ENCODE peak calls at places on chromosomes 12 and 14, in ten cellular contexts. One of them, this sample, is unnamed. For H3K4me1, the result is how much of the 10 kb centered on the place peaks cover.

GRCh38 chr14:76770521-76771431 is 9.5 kb downstream of the VASH1 start:
- DNase-seq in testis: no peak
- DNase-seq in neural progenitor cell: no peak
- DNase-seq in mammary epithelial cell: no peak
- DNase-seq in RWPE2: peak
- DNase-seq in left ventricle myocardium inferior: no peak
- DNase-seq in hepatocyte: no peak
- DNase-seq in tibial artery: no peak
- DNase-seq in psoas muscle: no peak
- DNase-seq in HCT116: no peak
- DNase-seq in this sample: no peak

GRCh38 chr12:69935651-69936100 is 110.6 kb downstream of the MYRFL start:
- DNase-seq in testis: no peak
- DNase-seq in neural progenitor cell: no peak
- DNase-seq in mammary epithelial cell: no peak
- DNase-seq in RWPE2: no peak
- DNase-seq in left ventricle myocardium inferior: no peak
- DNase-seq in hepatocyte: no peak
- DNase-seq in tibial artery: no peak
- DNase-seq in psoas muscle: no peak
- DNase-seq in HCT116: no peak
- DNase-seq in this sample: no peak

GRCh38 chr12:132700212-132700913 is 10.3 kb upstream of the PGAM5 start:
- DNase-seq in testis: no peak
- DNase-seq in neural progenitor cell: no peak
- DNase-seq in mammary epithelial cell: no peak
- DNase-seq in RWPE2: no peak
- DNase-seq in left ventricle myocardium inferior: no peak
- DNase-seq in hepatocyte: no peak
- DNase-seq in tibial artery: no peak
- DNase-seq in psoas muscle: no peak
- DNase-seq in HCT116: no peak
- DNase-seq in this sample: no peak

GRCh38 chr14:61460853-61461611 is 139.7 kb downstream of the PRKCH start:
- DNase-seq in testis: peak
- DNase-seq in neural progenitor cell: no peak
- DNase-seq in mammary epithelial cell: peak
- DNase-seq in RWPE2: peak
- DNase-seq in left ventricle myocardium inferior: no peak
- DNase-seq in hepatocyte: no peak
- DNase-seq in tibial artery: no peak
- DNase-seq in psoas muscle: no peak
- DNase-seq in HCT116: no peak
- DNase-seq in this sample: no peak

GRCh38 chr12:16358896-16359295 is 11.5 kb downstream of the MGST1 start:
- DNase-seq in testis: no peak
- DNase-seq in neural progenitor cell: no peak
- DNase-seq in mammary epithelial cell: no peak
- DNase-seq in RWPE2: no peak
- DNase-seq in left ventricle myocardium inferior: no peak
- DNase-seq in hepatocyte: no peak
- DNase-seq in tibial artery: no peak
- DNase-seq in psoas muscle: no peak
- DNase-seq in HCT116: no peak
- DNase-seq in this sample: no peak

GRCh38 chr14:39668449-39668848 is 236.2 kb upstream of the FBXO33 start:
- DNase-seq in testis: no peak
- DNase-seq in neural progenitor cell: no peak
- DNase-seq in mammary epithelial cell: no peak
- DNase-seq in RWPE2: no peak
- DNase-seq in left ventricle myocardium inferior: no peak
- DNase-seq in hepatocyte: no peak
- DNase-seq in tibial artery: no peak
- DNase-seq in psoas muscle: no peak
- DNase-seq in HCT116: no peak
- DNase-seq in this sample: no peak

GRCh38 chr12:46430340-46430948 is 57.9 kb upstream of the SLC38A2 start:
- DNase-seq in testis: no peak
- DNase-seq in neural progenitor cell: no peak
- DNase-seq in mammary epithelial cell: peak
- DNase-seq in RWPE2: no peak
- DNase-seq in left ventricle myocardium inferior: no peak
- DNase-seq in hepatocyte: peak
- DNase-seq in tibial artery: no peak
- DNase-seq in psoas muscle: no peak
- DNase-seq in HCT116: peak
- DNase-seq in this sample: no peak

GRCh38 chr12:958449-959123 is 9.1 kb upstream of the RAD52 start:
- DNase-seq in testis: peak
- DNase-seq in neural progenitor cell: peak
- DNase-seq in mammary epithelial cell: no peak
- DNase-seq in RWPE2: no peak
- DNase-seq in left ventricle myocardium inferior: no peak
- DNase-seq in hepatocyte: no peak
- DNase-seq in tibial artery: no peak
- DNase-seq in psoas muscle: no peak
- DNase-seq in HCT116: no peak
- DNase-seq in this sample: no peak

GRCh38 chr12:76546889-76547288 is 12.7 kb downstream of the OSBPL8 start:
- DNase-seq in testis: no peak
- DNase-seq in neural progenitor cell: peak
- DNase-seq in mammary epithelial cell: no peak
- DNase-seq in RWPE2: no peak
- DNase-seq in left ventricle myocardium inferior: no peak
- DNase-seq in hepatocyte: no peak
- DNase-seq in tibial artery: no peak
- DNase-seq in psoas muscle: no peak
- DNase-seq in HCT116: no peak
- DNase-seq in this sample: no peak

GRCh38 chr12:76545486-76545885 is 14.1 kb downstream of the OSBPL8 start:
- DNase-seq in testis: no peak
- DNase-seq in neural progenitor cell: no peak
- DNase-seq in mammary epithelial cell: no peak
- DNase-seq in RWPE2: no peak
- DNase-seq in left ventricle myocardium inferior: no peak
- DNase-seq in hepatocyte: no peak
- DNase-seq in tibial artery: no peak
- DNase-seq in psoas muscle: no peak
- DNase-seq in HCT116: no peak
- DNase-seq in this sample: no peak

GRCh38 chr12:76549131-76549530 is 10.4 kb downstream of the OSBPL8 start:
- DNase-seq in testis: no peak
- DNase-seq in neural progenitor cell: no peak
- DNase-seq in mammary epithelial cell: no peak
- DNase-seq in RWPE2: no peak
- DNase-seq in left ventricle myocardium inferior: no peak
- DNase-seq in hepatocyte: no peak
- DNase-seq in tibial artery: no peak
- DNase-seq in psoas muscle: no peak
- DNase-seq in HCT116: no peak
- DNase-seq in this sample: no peak

GRCh38 chr12:76548222-76548837 is 11.2 kb downstream of the OSBPL8 start:
- DNase-seq in testis: no peak
- DNase-seq in neural progenitor cell: no peak
- DNase-seq in mammary epithelial cell: no peak
- DNase-seq in RWPE2: no peak
- DNase-seq in left ventricle myocardium inferior: no peak
- DNase-seq in hepatocyte: peak
- DNase-seq in tibial artery: no peak
- DNase-seq in psoas muscle: no peak
- DNase-seq in HCT116: no peak
- DNase-seq in this sample: no peak

DNA sequence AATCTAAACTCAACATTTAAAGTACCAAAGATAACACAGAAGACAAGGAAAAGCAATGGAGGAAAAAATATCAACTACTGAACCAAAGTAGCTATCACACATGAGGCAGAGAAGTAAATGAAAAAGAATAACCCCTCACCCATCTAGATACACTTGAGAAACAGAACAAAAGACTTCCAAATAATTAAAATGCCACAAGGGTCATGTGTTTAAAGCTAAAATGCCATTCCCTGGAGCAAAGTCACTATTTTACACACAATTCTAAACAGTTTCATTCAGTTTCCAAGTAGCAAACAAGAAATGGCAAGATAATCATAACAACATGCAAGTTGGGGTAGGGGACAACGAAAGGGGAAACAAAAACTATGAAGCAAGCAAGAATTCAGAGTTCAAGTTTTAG is 12.0 kb downstream of the OSBPL8 start:
- DNase-seq in testis: no peak
- DNase-seq in neural progenitor cell: no peak
- DNase-seq in mammary epithelial cell: no peak
- DNase-seq in RWPE2: no peak
- DNase-seq in left ventricle myocardium inferior: no peak
- DNase-seq in hepatocyte: no peak
- DNase-seq in tibial artery: no peak
- DNase-seq in psoas muscle: no peak
- DNase-seq in HCT116: no peak
- DNase-seq in this sample: no peak
- H3K4me1 ChIP-seq in testis: under half
- H3K4me1 ChIP-seq in neural progenitor cell: under half
- H3K4me1 ChIP-seq in mammary epithelial cell: under half
- H3K4me1 ChIP-seq in RWPE2: under half
- H3K4me1 ChIP-seq in left ventricle myocardium inferior: half or more
- H3K4me1 ChIP-seq in hepatocyte: under half
- H3K4me1 ChIP-seq in tibial artery: under half
- H3K4me1 ChIP-seq in psoas muscle: half or more
- H3K4me1 ChIP-seq in HCT116: under half
- H3K4me1 ChIP-seq in this sample: under half

GRCh38 chr12:94459773-94460593 is at the start of gene CEP83:
- DNase-seq in testis: peak
- DNase-seq in neural progenitor cell: peak
- DNase-seq in mammary epithelial cell: peak
- DNase-seq in RWPE2: peak
- DNase-seq in left ventricle myocardium inferior: peak
- DNase-seq in hepatocyte: peak
- DNase-seq in tibial artery: peak
- DNase-seq in psoas muscle: peak
- DNase-seq in HCT116: peak
- DNase-seq in this sample: peak

GRCh38 chr12:94457331-94457730 is 2.3 kb downstream of the CEP83 start:
- DNase-seq in testis: no peak
- DNase-seq in neural progenitor cell: no peak
- DNase-seq in mammary epithelial cell: no peak
- DNase-seq in RWPE2: no peak
- DNase-seq in left ventricle myocardium inferior: no peak
- DNase-seq in hepatocyte: no peak
- DNase-seq in tibial artery: no peak
- DNase-seq in psoas muscle: no peak
- DNase-seq in HCT116: no peak
- DNase-seq in this sample: no peak

GRCh38 chr12:94460594-94460959 is 910 bp upstream of the CEP83 start:
- DNase-seq in testis: no peak
- DNase-seq in neural progenitor cell: no peak
- DNase-seq in mammary epithelial cell: no peak
- DNase-seq in RWPE2: no peak
- DNase-seq in left ventricle myocardium inferior: no peak
- DNase-seq in hepatocyte: no peak
- DNase-seq in tibial artery: no peak
- DNase-seq in psoas muscle: no peak
- DNase-seq in HCT116: no peak
- DNase-seq in this sample: no peak

GRCh38 chr12:94458882-94459772 is 540 bp downstream of the CEP83 start:
- DNase-seq in testis: no peak
- DNase-seq in neural progenitor cell: no peak
- DNase-seq in mammary epithelial cell: peak
- DNase-seq in RWPE2: peak
- DNase-seq in left ventricle myocardium inferior: no peak
- DNase-seq in hepatocyte: peak
- DNase-seq in tibial artery: no peak
- DNase-seq in psoas muscle: no peak
- DNase-seq in HCT116: peak
- DNase-seq in this sample: no peak
- H3K27ac ChIP-seq in testis: peak
- H3K27ac ChIP-seq in neural progenitor cell: no peak
- H3K27ac ChIP-seq in mammary epithelial cell: peak
- H3K27ac ChIP-seq in RWPE2: peak
- H3K27ac ChIP-seq in left ventricle myocardium inferior: peak
- H3K27ac ChIP-seq in hepatocyte: peak
- H3K27ac ChIP-seq in tibial artery: peak
- H3K27ac ChIP-seq in psoas muscle: peak
- H3K27ac ChIP-seq in HCT116: peak
- H3K27ac ChIP-seq in this sample: peak

GRCh38 chr14:67536087-67536486 is 3.0 kb downstream of the PLEKHH1 start:
- DNase-seq in testis: no peak
- DNase-seq in neural progenitor cell: no peak
- DNase-seq in mammary epithelial cell: no peak
- DNase-seq in RWPE2: no peak
- DNase-seq in left ventricle myocardium inferior: no peak
- DNase-seq in hepatocyte: no peak
- DNase-seq in tibial artery: no peak
- DNase-seq in psoas muscle: no peak
- DNase-seq in HCT116: no peak
- DNase-seq in this sample: no peak

GRCh38 chr14:67532606-67532997 is 488 bp upstream of the PLEKHH1 start:
- DNase-seq in testis: no peak
- DNase-seq in neural progenitor cell: no peak
- DNase-seq in mammary epithelial cell: no peak
- DNase-seq in RWPE2: no peak
- DNase-seq in left ventricle myocardium inferior: no peak
- DNase-seq in hepatocyte: no peak
- DNase-seq in tibial artery: no peak
- DNase-seq in psoas muscle: no peak
- DNase-seq in HCT116: no peak
- DNase-seq in this sample: no peak

GRCh38 chr14:67529947-67530935 is 2.8 kb upstream of the PLEKHH1 start:
- DNase-seq in testis: no peak
- DNase-seq in neural progenitor cell: no peak
- DNase-seq in mammary epithelial cell: no peak
- DNase-seq in RWPE2: no peak
- DNase-seq in left ventricle myocardium inferior: no peak
- DNase-seq in hepatocyte: no peak
- DNase-seq in tibial artery: no peak
- DNase-seq in psoas muscle: no peak
- DNase-seq in HCT116: no peak
- DNase-seq in this sample: no peak

GRCh38 chr14:67532998-67533753 is at the start of gene PLEKHH1:
- DNase-seq in testis: peak
- DNase-seq in neural progenitor cell: peak
- DNase-seq in mammary epithelial cell: peak
- DNase-seq in RWPE2: peak
- DNase-seq in left ventricle myocardium inferior: peak
- DNase-seq in hepatocyte: peak
- DNase-seq in tibial artery: peak
- DNase-seq in psoas muscle: peak
- DNase-seq in HCT116: peak
- DNase-seq in this sample: peak

DNA sequence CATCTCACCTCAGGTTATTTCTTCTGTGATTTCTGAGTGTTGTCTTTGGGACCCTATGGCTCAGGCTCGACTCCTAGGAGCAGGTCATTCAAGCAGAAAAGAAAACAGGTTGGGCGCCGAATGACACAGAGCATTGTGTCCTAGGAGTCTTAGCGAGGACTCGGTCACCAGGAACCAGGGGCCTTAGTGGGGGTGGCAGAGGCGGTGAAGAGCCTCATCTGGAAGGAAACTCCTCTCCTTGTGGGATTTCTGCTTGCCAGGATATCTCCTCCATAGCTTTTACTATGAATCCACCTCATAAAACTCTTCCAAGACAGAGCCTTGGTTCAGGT is 630 bp downstream of the PLEKHH1 start:
- DNase-seq in testis: no peak
- DNase-seq in neural progenitor cell: peak
- DNase-seq in mammary epithelial cell: no peak
- DNase-seq in RWPE2: no peak
- DNase-seq in left ventricle myocardium inferior: no peak
- DNase-seq in hepatocyte: no peak
- DNase-seq in tibial artery: no peak
- DNase-seq in psoas muscle: no peak
- DNase-seq in HCT116: no peak
- DNase-seq in this sample: no peak
- H3K4me3 ChIP-seq in testis: peak
- H3K4me3 ChIP-seq in neural progenitor cell: peak
- H3K4me3 ChIP-seq in mammary epithelial cell: peak
- H3K4me3 ChIP-seq in RWPE2: peak
- H3K4me3 ChIP-seq in left ventricle myocardium inferior: peak
- H3K4me3 ChIP-seq in hepatocyte: peak
- H3K4me3 ChIP-seq in tibial artery: peak
- H3K4me3 ChIP-seq in psoas muscle: peak
- H3K4me3 ChIP-seq in HCT116: peak
- H3K4me3 ChIP-seq in this sample: peak

GRCh38 chr12:24499151-24500146 is 449.5 kb downstream of the BCAT1 start:
- DNase-seq in testis: no peak
- DNase-seq in neural progenitor cell: no peak
- DNase-seq in mammary epithelial cell: peak
- DNase-seq in RWPE2: no peak
- DNase-seq in left ventricle myocardium inferior: no peak
- DNase-seq in hepatocyte: peak
- DNase-seq in tibial artery: no peak
- DNase-seq in psoas muscle: no peak
- DNase-seq in HCT116: no peak
- DNase-seq in this sample: no peak
- H3K4me1 ChIP-seq in testis: under half
- H3K4me1 ChIP-seq in neural progenitor cell: under half
- H3K4me1 ChIP-seq in mammary epithelial cell: under half
- H3K4me1 ChIP-seq in RWPE2: under half
- H3K4me1 ChIP-seq in left ventricle myocardium inferior: under half
- H3K4me1 ChIP-seq in hepatocyte: under half
- H3K4me1 ChIP-seq in tibial artery: under half
- H3K4me1 ChIP-seq in psoas muscle: under half
- H3K4me1 ChIP-seq in HCT116: under half
- H3K4me1 ChIP-seq in this sample: under half

This sample was measured in pancreas.